ENCODE peak calls at places on chromosomes 16 and 17, in six cellular contexts. One of them, this sample, is unnamed. For H3K36me3, the result is how much of the 10 kb centered on the place peaks cover.

GRCh38 chr17:78969865-78970264 is 9.9 kb downstream of the LGALS3BP start:
- DNase-seq in neuronal stem cell: no peak
- DNase-seq in IMR-90: no peak
- DNase-seq in H1: no peak
- DNase-seq in mesenchymal stem cell: no peak
- DNase-seq in trophoblast cell: no peak
- DNase-seq in this sample: no peak

GRCh38 chr17:30550512-30551273 is 73.5 kb downstream of the GOSR1 start:
- DNase-seq in H1: peak
- DNase-seq in trophoblast cell: no peak
- DNase-seq in neuronal stem cell: no peak
- DNase-seq in mesenchymal stem cell: peak
- DNase-seq in IMR-90: peak
- DNase-seq in this sample: no peak

GRCh38 chr16:84617631-84618427 is at the start of gene COTL1:
- DNase-seq in neuronal stem cell: peak
- DNase-seq in H1: peak
- DNase-seq in mesenchymal stem cell: peak
- DNase-seq in IMR-90: peak
- DNase-seq in trophoblast cell: peak
- DNase-seq in this sample: peak

GRCh38 chr17:40598021-40598927 is 33.0 kb upstream of the CCR7 start:
- DNase-seq in neuronal stem cell: no peak
- DNase-seq in IMR-90: no peak
- DNase-seq in mesenchymal stem cell: no peak
- DNase-seq in H1: no peak
- DNase-seq in trophoblast cell: no peak
- DNase-seq in this sample: no peak

GRCh38 chr16:66277311-66278070 is 89.0 kb upstream of the CDH5 start:
- DNase-seq in IMR-90: no peak
- DNase-seq in H1: peak
- DNase-seq in mesenchymal stem cell: no peak
- DNase-seq in neuronal stem cell: no peak
- DNase-seq in trophoblast cell: peak
- DNase-seq in this sample: no peak

GRCh38 chr16:87337247-87337646 is 20.1 kb upstream of the C16orf95 start:
- DNase-seq in neuronal stem cell: no peak
- DNase-seq in mesenchymal stem cell: no peak
- DNase-seq in IMR-90: no peak
- DNase-seq in trophoblast cell: no peak
- DNase-seq in H1: no peak
- DNase-seq in this sample: no peak

GRCh38 chr17:39485555-39485954 is 24.3 kb downstream of the CDK12 start:
- DNase-seq in IMR-90: peak
- DNase-seq in H1: no peak
- DNase-seq in neuronal stem cell: no peak
- DNase-seq in trophoblast cell: peak
- DNase-seq in mesenchymal stem cell: peak
- DNase-seq in this sample: peak

GRCh38 chr17:17537311-17538099 is 41.3 kb upstream of the RASD1 start:
- DNase-seq in mesenchymal stem cell: peak
- DNase-seq in IMR-90: peak
- DNase-seq in neuronal stem cell: no peak
- DNase-seq in H1: no peak
- DNase-seq in trophoblast cell: no peak
- DNase-seq in this sample: no peak

GRCh38 chr16:72989203-72989991 is 58.5 kb downstream of the ZFHX3 start:
- DNase-seq in mesenchymal stem cell: peak
- DNase-seq in trophoblast cell: peak
- DNase-seq in neuronal stem cell: no peak
- DNase-seq in IMR-90: peak
- DNase-seq in H1: no peak
- DNase-seq in this sample: no peak

GRCh38 chr16:28292731-28293588 is 635 bp downstream of the SBK1 start:
- DNase-seq in mesenchymal stem cell: no peak
- DNase-seq in trophoblast cell: no peak
- DNase-seq in H1: peak
- DNase-seq in IMR-90: no peak
- DNase-seq in neuronal stem cell: peak
- DNase-seq in this sample: peak

GRCh38 chr16:74868501-74868900 is 93.9 kb upstream of the FA2H start:
- DNase-seq in H1: no peak
- DNase-seq in trophoblast cell: peak
- DNase-seq in IMR-90: peak
- DNase-seq in mesenchymal stem cell: peak
- DNase-seq in neuronal stem cell: peak
- DNase-seq in this sample: no peak

GRCh38 chr16:73000020-73000906 is 47.7 kb downstream of the ZFHX3 start:
- DNase-seq in IMR-90: no peak
- DNase-seq in neuronal stem cell: no peak
- DNase-seq in H1: no peak
- DNase-seq in trophoblast cell: no peak
- DNase-seq in mesenchymal stem cell: no peak
- DNase-seq in this sample: no peak

GRCh38 chr17:43549496-43549895 is 3.4 kb upstream of the ETV4 start:
- DNase-seq in trophoblast cell: no peak
- DNase-seq in H1: no peak
- DNase-seq in neuronal stem cell: no peak
- DNase-seq in IMR-90: no peak
- DNase-seq in mesenchymal stem cell: no peak
- DNase-seq in this sample: no peak

GRCh38 chr16:85729452-85729851 is 21.4 kb downstream of the C16orf74 start:
- DNase-seq in neuronal stem cell: no peak
- DNase-seq in mesenchymal stem cell: no peak
- DNase-seq in H1: no peak
- DNase-seq in trophoblast cell: no peak
- DNase-seq in IMR-90: peak
- DNase-seq in this sample: peak

GRCh38 chr17:73533127-73533526 is 111.1 kb downstream of the SDK2 start:
- DNase-seq in H1: no peak
- DNase-seq in mesenchymal stem cell: no peak
- DNase-seq in neuronal stem cell: no peak
- DNase-seq in trophoblast cell: no peak
- DNase-seq in IMR-90: no peak
- DNase-seq in this sample: no peak

GRCh38 chr16:51113254-51114125 is 37.6 kb downstream of the SALL1 start:
- DNase-seq in mesenchymal stem cell: no peak
- DNase-seq in neuronal stem cell: peak
- DNase-seq in H1: no peak
- DNase-seq in IMR-90: no peak
- DNase-seq in trophoblast cell: no peak
- DNase-seq in this sample: no peak

GRCh38 chr16:85249830-85250455 is 137.7 kb upstream of the CIBAR2 start:
- DNase-seq in trophoblast cell: no peak
- DNase-seq in neuronal stem cell: no peak
- DNase-seq in H1: no peak
- DNase-seq in mesenchymal stem cell: no peak
- DNase-seq in IMR-90: no peak
- DNase-seq in this sample: no peak

GRCh38 chr16:81997738-81998137 is 13.5 kb downstream of the SDR42E1 start:
- DNase-seq in neuronal stem cell: no peak
- DNase-seq in H1: no peak
- DNase-seq in IMR-90: peak
- DNase-seq in trophoblast cell: peak
- DNase-seq in mesenchymal stem cell: peak
- DNase-seq in this sample: no peak

GRCh38 chr16:75217389-75217851 is 1.4 kb upstream of the CTRB1 start:
- DNase-seq in trophoblast cell: peak
- DNase-seq in mesenchymal stem cell: no peak
- DNase-seq in neuronal stem cell: no peak
- DNase-seq in IMR-90: no peak
- DNase-seq in H1: no peak
- DNase-seq in this sample: no peak

GRCh38 chr17:35141681-35142466 is at the start of gene NLE1:
- DNase-seq in mesenchymal stem cell: peak
- DNase-seq in neuronal stem cell: peak
- DNase-seq in H1: peak
- DNase-seq in trophoblast cell: peak
- DNase-seq in IMR-90: peak
- DNase-seq in this sample: peak

GRCh38 chr17:78342438-78343098 is 17.3 kb downstream of the SOCS3 start:
- DNase-seq in trophoblast cell: peak
- DNase-seq in IMR-90: peak
- DNase-seq in mesenchymal stem cell: peak
- DNase-seq in neuronal stem cell: no peak
- DNase-seq in H1: no peak
- DNase-seq in this sample: peak

GRCh38 chr16:57610611-57611010 is 17.8 kb upstream of the ADGRG1 start:
- DNase-seq in IMR-90: no peak
- DNase-seq in mesenchymal stem cell: no peak
- DNase-seq in trophoblast cell: no peak
- DNase-seq in H1: peak
- DNase-seq in neuronal stem cell: no peak
- DNase-seq in this sample: no peak

GRCh38 chr16:89187337-89188063 is 12.8 kb downstream of the SLC22A31 start:
- DNase-seq in H1: peak
- DNase-seq in trophoblast cell: peak
- DNase-seq in IMR-90: no peak
- DNase-seq in neuronal stem cell: no peak
- DNase-seq in mesenchymal stem cell: peak
- DNase-seq in this sample: no peak

GRCh38 chr17:77697480-77698400 is 260.8 kb upstream of the TNRC6C start:
- DNase-seq in IMR-90: no peak
- DNase-seq in trophoblast cell: no peak
- DNase-seq in neuronal stem cell: no peak
- DNase-seq in mesenchymal stem cell: no peak
- DNase-seq in H1: peak
- DNase-seq in this sample: no peak

GRCh38 chr16:89392881-89393730 is 97.3 kb downstream of the ANKRD11 start:
- DNase-seq in IMR-90: no peak
- DNase-seq in neuronal stem cell: no peak
- DNase-seq in mesenchymal stem cell: no peak
- DNase-seq in trophoblast cell: no peak
- DNase-seq in H1: no peak
- DNase-seq in this sample: peak

GRCh38 chr16:53756329-53756996 is 52.5 kb downstream of the FTO start:
- DNase-seq in neuronal stem cell: peak
- DNase-seq in IMR-90: peak
- DNase-seq in mesenchymal stem cell: peak
- DNase-seq in H1: no peak
- DNase-seq in trophoblast cell: no peak
- DNase-seq in this sample: no peak

GRCh38 chr16:85486256-85486915 is 126.7 kb upstream of the GSE1 start:
- DNase-seq in IMR-90: no peak
- DNase-seq in H1: no peak
- DNase-seq in neuronal stem cell: no peak
- DNase-seq in mesenchymal stem cell: no peak
- DNase-seq in trophoblast cell: no peak
- DNase-seq in this sample: no peak

DNA sequence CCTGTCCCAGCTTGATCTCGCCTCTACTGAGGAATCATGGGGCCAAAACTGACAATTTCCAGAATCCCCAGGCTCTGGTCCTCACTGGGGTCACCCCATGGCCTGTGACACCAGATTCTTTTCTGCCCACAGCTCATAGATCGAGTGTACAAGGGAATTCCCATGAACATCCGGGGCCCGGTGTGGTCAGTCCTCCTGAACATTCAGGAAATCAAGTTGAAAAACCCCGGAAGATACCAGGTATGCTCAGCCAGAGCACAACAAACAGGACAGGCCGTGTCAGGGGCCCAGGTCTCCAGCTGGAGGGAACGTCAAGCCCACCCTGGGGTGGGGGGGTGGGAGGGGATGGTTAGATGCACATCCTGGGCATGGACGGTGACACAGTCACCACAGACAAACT is 17.5 kb downstream of the USP6 start:
- DNase-seq in H1: no peak
- DNase-seq in neuronal stem cell: no peak
- DNase-seq in trophoblast cell: no peak
- DNase-seq in IMR-90: no peak
- DNase-seq in mesenchymal stem cell: no peak
- DNase-seq in this sample: no peak
- H3K27ac ChIP-seq in H1: no peak
- H3K27ac ChIP-seq in neuronal stem cell: no peak
- H3K27ac ChIP-seq in trophoblast cell: no peak
- H3K27ac ChIP-seq in IMR-90: no peak
- H3K27ac ChIP-seq in mesenchymal stem cell: no peak
- H3K27ac ChIP-seq in this sample: no peak

DNA sequence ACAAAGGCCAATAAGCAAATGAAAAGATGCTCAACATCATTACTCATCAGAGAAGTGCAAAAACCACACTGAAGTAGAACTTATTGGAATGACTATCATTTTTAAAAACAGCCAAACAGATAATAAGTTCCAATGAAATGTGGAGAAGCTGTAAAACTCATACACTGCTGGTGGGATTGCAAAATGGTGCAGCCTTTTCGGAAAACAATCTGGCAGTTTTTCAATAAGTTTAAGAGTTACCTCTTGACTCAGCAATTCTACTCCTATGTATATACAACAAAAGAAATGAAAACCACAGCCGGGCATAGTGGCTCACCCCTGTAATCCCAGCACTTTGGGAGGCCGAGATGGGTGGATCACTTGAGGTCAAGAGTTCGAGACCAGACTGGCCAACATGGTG is 49.3 kb downstream of the AKAP10 start:
- DNase-seq in trophoblast cell: no peak
- DNase-seq in IMR-90: peak
- DNase-seq in H1: no peak
- DNase-seq in neuronal stem cell: no peak
- DNase-seq in mesenchymal stem cell: no peak
- DNase-seq in this sample: no peak
- H3K36me3 ChIP-seq in trophoblast cell: under half
- H3K36me3 ChIP-seq in IMR-90: under half
- H3K36me3 ChIP-seq in H1: under half
- H3K36me3 ChIP-seq in neuronal stem cell: under half
- H3K36me3 ChIP-seq in mesenchymal stem cell: under half
- H3K36me3 ChIP-seq in this sample: under half

DNA sequence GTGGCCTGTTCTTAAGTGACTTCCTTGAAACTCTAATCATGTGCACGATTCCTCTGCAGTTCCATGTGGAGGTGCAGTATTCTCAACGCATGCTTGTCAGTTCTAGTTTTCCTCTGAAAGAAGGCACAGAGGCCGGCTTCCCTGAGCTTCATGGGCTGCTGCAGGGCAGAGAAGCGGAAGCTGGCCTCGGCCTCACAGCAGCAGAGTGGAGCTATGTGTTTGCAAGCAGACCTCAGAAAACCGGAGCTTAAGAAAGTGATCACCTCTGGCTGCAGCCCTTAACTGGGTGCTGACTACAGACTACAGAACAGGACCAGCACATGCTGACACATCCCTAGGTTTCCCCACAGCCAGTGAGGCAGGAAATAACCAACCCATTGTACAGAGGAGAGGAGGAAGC is 500.7 kb downstream of the GRIN2A start:
- DNase-seq in trophoblast cell: no peak
- DNase-seq in mesenchymal stem cell: no peak
- DNase-seq in IMR-90: no peak
- DNase-seq in H1: no peak
- DNase-seq in neuronal stem cell: no peak
- DNase-seq in this sample: no peak
- H2AK5ac ChIP-seq in trophoblast cell: no peak
- H2AK5ac ChIP-seq in mesenchymal stem cell: no peak
- H2AK5ac ChIP-seq in IMR-90: no peak
- H2AK5ac ChIP-seq in H1: peak
- H2AK5ac ChIP-seq in neuronal stem cell: no peak
- H2AK5ac ChIP-seq in this sample: no peak

DNA sequence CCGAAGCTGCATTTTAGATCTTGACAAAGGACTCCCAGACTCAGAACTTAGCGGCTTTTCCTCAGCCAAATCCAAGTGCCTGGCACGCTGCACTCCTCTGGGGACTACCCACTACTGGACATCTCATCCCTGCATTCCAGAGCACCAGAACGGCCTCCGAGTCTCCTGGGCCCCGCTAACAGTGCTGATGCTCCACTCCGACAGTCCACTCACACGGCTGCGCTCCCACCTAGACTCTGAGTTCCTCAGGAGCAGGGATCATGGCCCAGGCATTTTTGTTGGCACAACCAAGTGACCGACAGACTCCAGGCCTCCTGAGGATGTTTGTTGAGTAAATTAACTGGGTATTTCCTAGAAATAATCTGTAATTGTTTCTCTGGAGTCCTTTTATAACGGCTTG is 79.1 kb downstream of the NDEL1 start:
- DNase-seq in H1: no peak
- DNase-seq in mesenchymal stem cell: no peak
- DNase-seq in IMR-90: no peak
- DNase-seq in trophoblast cell: no peak
- DNase-seq in neuronal stem cell: no peak
- DNase-seq in this sample: no peak
- H3K27ac ChIP-seq in H1: no peak
- H3K27ac ChIP-seq in mesenchymal stem cell: no peak
- H3K27ac ChIP-seq in IMR-90: no peak
- H3K27ac ChIP-seq in trophoblast cell: no peak
- H3K27ac ChIP-seq in neuronal stem cell: no peak
- H3K27ac ChIP-seq in this sample: no peak

This sample was measured in mesendoderm.